ENCODE peak calls at places on chromosomes 2 and 18, in eight cellular contexts. X, A, E, K, W, R, H and D are unnamed samples.
A peak's percentile ranks its signal among the peaks of the same experiment; 100 is the strongest.

GRCh38 chr2:240259924-240260529 is 119.6 kb upstream of the OTOS start:
- DNase-seq in X (no peak), H (no peak), A (no peak), K (no peak), R (no peak), E (no peak), W (peak; percentile 53), D (no peak)

GRCh38 chr18:24790347-24790746 is 329.9 kb downstream of the HRH4 start:
- DNase-seq in X (no peak), H (no peak), W (no peak), A (no peak), E (no peak), K (no peak), R (no peak), D (no peak)

GRCh38 chr2:96116879-96117533 is 635 bp upstream of the ADRA2B start:
- DNase-seq in R (no peak), A (peak; percentile 40), E (peak; percentile 62), H (peak; percentile 91), W (peak; percentile 61), K (peak; percentile 97), X (no peak), D (peak; percentile 65)

GRCh38 chr2:175742367-175742766 is 259.7 kb downstream of the LNPK start:
- DNase-seq in K (no peak), W (no peak), X (no peak), E (no peak), A (no peak), H (no peak), R (no peak), D (no peak)

GRCh38 chr2:85604568-85605339 is 2.3 kb upstream of the TMEM150A start:
- DNase-seq in W (no peak), X (no peak), R (no peak), K (no peak), E (no peak), H (no peak), A (no peak), D (no peak)

GRCh38 chr18:57113783-57114465 is 33.0 kb upstream of the BOD1L2 start:
- DNase-seq in H (no peak), A (no peak), W (no peak), X (no peak), E (no peak), K (no peak), R (no peak), D (no peak)

GRCh38 chr2:127606594-127607398 is 39.2 kb upstream of the GPR17 start:
- DNase-seq in E (no peak), W (peak; percentile 19), H (no peak), K (no peak), R (no peak), X (no peak), A (no peak), D (peak; percentile 14)

GRCh38 chr2:222450021-222450420 is 25.7 kb downstream of the SGPP2 start:
- DNase-seq in A (no peak), E (no peak), H (no peak), W (no peak), R (no peak), K (no peak), X (no peak), D (no peak)

GRCh38 chr2:101037161-101037755 is 35.2 kb downstream of the RPL31 start:
- DNase-seq in X (no peak), H (no peak), R (no peak), K (no peak), E (no peak), W (no peak), A (no peak), D (no peak)

GRCh38 chr18:44589709-44590108 is 91.0 kb upstream of the SETBP1 start:
- DNase-seq in W (no peak), E (no peak), H (no peak), K (no peak), A (no peak), X (no peak), R (no peak), D (no peak)

GRCh38 chr2:122451040-122451439 is 695.6 kb downstream of the TSN start:
- DNase-seq in H (peak; percentile 9), W (no peak), R (no peak), K (peak; percentile 6), A (peak; percentile 30), X (no peak), E (no peak), D (no peak)

GRCh38 chr18:56639094-56639361 is 636 bp upstream of the TXNL1 start:
- DNase-seq in K (peak; percentile 15), H (no peak), R (no peak), A (no peak), W (no peak), X (no peak), E (no peak), D (no peak)

GRCh38 chr18:73888565-73888964 is 259.1 kb downstream of the FBXO15 start:
- DNase-seq in K (no peak), H (no peak), W (no peak), R (no peak), X (no peak), A (no peak), E (no peak), D (no peak)

GRCh38 chr18:48230459-48231113 is 178.6 kb downstream of the ZBTB7C start:
- DNase-seq in E (peak; percentile 75), R (no peak), K (peak; percentile 79), X (peak; percentile 44), W (peak; percentile 64), H (peak; percentile 51), A (peak; percentile 66), D (peak; percentile 52)

GRCh38 chr18:48994926-48995835 is 44.4 kb upstream of the SMAD7 start:
- DNase-seq in E (no peak), R (no peak), A (no peak), W (no peak), K (no peak), X (no peak), H (no peak), D (no peak)

GRCh38 chr2:8525582-8526402 is 156.1 kb upstream of the ID2 start:
- DNase-seq in E (peak; percentile 90), A (peak; percentile 19), R (peak; percentile 86), X (peak; percentile 45), H (peak; percentile 95), W (peak; percentile 62), K (peak; percentile 79), D (peak; percentile 93)

GRCh38 chr18:36139251-36139650 is 9.6 kb downstream of the ELP2 start:
- DNase-seq in H (no peak), R (no peak), X (no peak), W (no peak), E (no peak), A (no peak), K (no peak), D (no peak)

DNA sequence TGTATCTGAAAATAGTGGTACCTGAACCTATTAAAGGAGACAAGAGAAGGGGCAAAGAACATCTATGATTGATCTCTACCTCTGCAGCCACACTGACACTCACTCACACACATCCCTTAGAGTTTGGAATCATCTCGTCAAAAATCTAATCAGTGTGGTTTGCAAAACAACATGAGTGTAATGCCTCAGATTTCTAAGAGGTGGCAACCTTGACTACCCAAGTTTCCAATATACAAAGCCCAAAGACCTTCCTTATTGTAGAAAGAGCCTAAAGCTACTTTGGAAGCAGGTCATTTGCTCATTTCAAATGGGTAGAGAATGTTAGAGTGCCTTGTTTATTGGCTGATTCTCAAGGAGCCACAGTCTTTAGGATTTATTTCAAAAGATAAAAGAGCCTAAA is 444.9 kb downstream of the ARHGAP15 start:
- DNase-seq in A (no peak), X (no peak), K (no peak), E (no peak), H (no peak), R (no peak), W (no peak), D (no peak)
- TF ChIP-seq CTCF in A (no peak), X (no peak), K (no peak), E (no peak), H (no peak), R (no peak), W (no peak), D (no peak)

GRCh38 chr2:152648336-152648735 is 68.9 kb downstream of the PRPF40A start:
- DNase-seq in A (peak; percentile 17), K (no peak), E (no peak), X (no peak), W (no peak), H (no peak), R (no peak), D (no peak)
- TF ChIP-seq EP300 in A (no peak), K (no peak), E (no peak), X (no peak), W (no peak), H (no peak), R (no peak), D (no peak)

GRCh38 chr2:88606371-88607030 is 20.8 kb downstream of the EIF2AK3 start:
- DNase-seq in K (no peak), R (no peak), X (no peak), H (no peak), W (no peak), A (no peak), E (peak; percentile 30), D (no peak)
- H3K4me3 ChIP-seq in K (no peak overlapping the region), R (no peak overlapping the region), X (no peak overlapping the region), H (no peak overlapping the region), W (no peak overlapping the region), A (no peak overlapping the region), E (no peak overlapping the region), D (no peak overlapping the region)

DNA sequence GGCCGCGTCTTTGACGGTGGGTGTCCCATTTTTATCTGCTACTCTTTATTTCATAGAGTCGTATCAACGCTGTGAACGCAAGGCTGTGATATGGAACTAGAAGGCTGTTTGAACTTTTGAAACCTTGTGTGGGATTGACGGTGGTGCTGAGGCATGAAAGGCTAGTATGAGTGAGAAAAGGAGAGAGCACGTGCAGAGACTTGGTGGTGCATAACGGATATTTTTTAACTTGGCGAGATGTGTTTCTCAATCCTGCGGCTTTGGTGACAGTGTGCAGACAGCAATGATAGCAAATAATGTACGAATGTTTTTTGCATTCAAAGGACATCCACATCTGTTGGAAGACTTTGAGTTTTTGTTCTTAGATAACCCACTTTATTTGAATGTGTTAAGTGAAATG is 6.2 kb downstream of the HES6 start:
- DNase-seq in R (no peak), H (no peak), E (no peak), W (no peak), K (no peak), A (no peak), X (no peak), D (no peak)
- TF ChIP-seq CTCF in R (no peak), H (no peak), E (no peak), W (no peak), K (no peak), A (no peak), X (no peak), D (no peak)

DNA sequence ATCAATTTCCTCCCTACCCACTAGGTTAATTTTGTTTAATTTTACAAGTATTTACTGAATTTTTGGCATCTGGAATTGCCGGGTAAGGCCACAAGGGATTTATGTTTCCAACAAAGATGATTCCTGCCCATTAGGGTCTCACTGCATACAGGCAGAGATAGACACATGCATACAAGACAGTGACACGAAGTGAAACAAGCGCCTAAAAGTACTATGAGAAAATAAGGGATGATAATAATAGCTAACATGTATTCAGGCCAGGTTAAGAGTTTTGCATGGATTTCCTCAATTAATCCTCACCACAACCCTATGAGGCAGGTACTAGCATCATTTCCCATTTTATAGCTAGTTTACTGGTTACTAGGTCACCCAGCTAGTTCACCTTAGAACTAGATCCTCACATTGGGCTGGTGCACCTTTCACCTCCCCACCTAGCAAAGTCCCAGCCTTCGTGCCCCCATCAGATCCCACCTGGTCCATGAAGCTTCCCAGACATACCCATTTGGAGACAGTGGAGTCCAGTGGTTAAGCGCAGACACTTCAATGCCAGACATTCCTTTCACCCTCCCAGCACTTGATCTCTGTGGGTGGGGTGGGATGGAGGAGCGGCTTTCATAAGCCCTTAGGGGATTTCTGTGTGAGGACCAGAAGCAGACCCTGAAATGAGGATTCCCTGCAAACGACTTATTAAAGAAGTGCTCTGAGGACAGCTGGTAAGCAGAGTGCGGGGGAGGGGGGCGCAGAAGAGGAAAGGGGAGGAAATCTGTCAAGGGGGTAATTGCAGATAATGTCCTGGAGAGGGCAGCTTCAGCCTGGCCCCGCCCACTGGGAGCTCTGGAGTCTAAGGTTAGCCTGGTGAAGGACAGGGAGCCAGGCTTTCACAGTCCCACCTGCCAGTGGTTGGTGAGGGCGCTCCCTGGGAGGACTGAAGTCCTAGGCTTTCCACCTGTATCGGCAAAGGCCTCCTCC is 5.8 kb upstream of the DGUOK start:
- DNase-seq in W (no peak), X (no peak), R (no peak), A (peak; percentile 56), H (peak; percentile 89), E (peak; percentile 53), K (peak; percentile 62), D (peak; percentile 49)
- TF ChIP-seq EP300 in W (no peak), X (no peak), R (no peak), A (no peak), H (no peak), E (no peak), K (no peak), D (no peak)